ENCODE peak calls at places on chromosomes 13 and 19, in seven cellular contexts. N is NCI-H2029 treated with DMSO at 0.1 percent for 48 hours; V is LoVo; Y is stimulated activated CD4-positive, alpha-beta T cell treated with anti-CD3 and anti-CD28 coated beads, Interleukin-15, amount 100 ng/mL, for 24 hours; W is sciatic nerve; L is memory B cell; X is iris pigment epithelial cell. A is an unnamed sample.

GRCh38 chr19:18432275-18433038 is 5.5 kb downstream of the ISYNA1 start:
- DNase-seq in Y (no peak), V (no peak), X (no peak), W (no peak), L (no peak), N (no peak), A (no peak)

GRCh38 chr19:47542030-47542475 is 27.2 kb upstream of the NAPA start:
- DNase-seq in V (no peak), Y (no peak), L (no peak), N (no peak), W (no peak), X (peak), A (peak)

GRCh38 chr13:102294407-102295018 is 107.3 kb downstream of the FGF14 start:
- DNase-seq in W (no peak), N (no peak), X (no peak), L (no peak), V (no peak), Y (no peak), A (no peak)

GRCh38 chr13:20121154-20121515 is 39.7 kb downstream of the GJA3 start:
- DNase-seq in W (no peak), N (no peak), L (no peak), Y (no peak), V (peak), X (no peak), A (no peak)

GRCh38 chr13:29847501-29847983 is 2.9 kb downstream of the UBL3 start:
- DNase-seq in L (no peak), V (no peak), X (peak), Y (no peak), W (no peak), N (no peak), A (peak)

GRCh38 chr19:40716031-40716654 is 543 bp downstream of the COQ8B start:
- DNase-seq in W (no peak), X (peak), V (peak), N (no peak), Y (peak), L (no peak), A (peak)

GRCh38 chr13:114018461-114019055 is 44.7 kb upstream of the C13orf46 start:
- DNase-seq in W (no peak), N (no peak), V (no peak), Y (no peak), L (no peak), X (no peak), A (no peak)

GRCh38 chr13:111177081-111177711 is 62.1 kb downstream of the ARHGEF7 start:
- DNase-seq in W (peak), L (no peak), N (peak), X (peak), V (no peak), Y (peak), A (peak)

GRCh38 chr13:110607675-110608224 is 7.6 kb upstream of the NAXD start:
- DNase-seq in Y (no peak), V (no peak), W (no peak), L (no peak), X (peak), N (no peak), A (no peak)

GRCh38 chr13:104962411-104962810 is 1573.1 kb downstream of the EFNB2 start:
- DNase-seq in Y (no peak), N (no peak), V (no peak), L (no peak), X (no peak), W (no peak), A (no peak)

GRCh38 chr13:23146811-23147245 is 34.0 kb upstream of the SGCG start:
- DNase-seq in Y (no peak), N (no peak), L (no peak), X (no peak), V (no peak), W (no peak), A (no peak)

GRCh38 chr13:22080832-22081231 is 410.0 kb downstream of the FGF9 start:
- DNase-seq in Y (no peak), N (peak), V (no peak), L (no peak), X (no peak), W (no peak), A (no peak)

GRCh38 chr19:6765738-6766356 is 1.4 kb downstream of the SH2D3A start:
- DNase-seq in L (no peak), W (no peak), X (no peak), N (peak), Y (no peak), V (peak), A (no peak)

GRCh38 chr13:24135674-24136300 is 24.7 kb upstream of the SPATA13 start:
- DNase-seq in N (no peak), X (peak), Y (no peak), V (no peak), L (no peak), W (no peak), A (peak)

GRCh38 chr13:34357435-34358232 is 539.7 kb downstream of the RFC3 start:
- DNase-seq in X (peak), L (no peak), N (no peak), W (no peak), Y (no peak), V (no peak), A (peak)

GRCh38 chr19:36032251-36033104 is at the start of gene CLIP3:
- DNase-seq in W (peak), N (peak), V (no peak), X (peak), L (no peak), Y (peak), A (peak)

GRCh38 chr19:46849610-46850009 is 1.0 kb downstream of the AP2S1 start:
- DNase-seq in Y (no peak), N (no peak), L (no peak), V (no peak), X (no peak), W (no peak), A (no peak)

GRCh38 chr19:34350161-34350561 is 14.8 kb upstream of the GPI start:
- DNase-seq in W (no peak), X (no peak), L (no peak), Y (peak), V (no peak), N (no peak), A (peak)

GRCh38 chr19:34925278-34925855 is 1.3 kb upstream of the ZNF30 start:
- DNase-seq in N (no peak), W (no peak), Y (no peak), L (no peak), X (no peak), V (no peak), A (no peak)

GRCh38 chr13:113066746-113067145 is 38.8 kb upstream of the F7 start:
- DNase-seq in N (no peak), W (no peak), X (no peak), V (no peak), Y (no peak), L (no peak), A (no peak)

GRCh38 chr13:44373601-44374347 is at the start of gene SERP2:
- DNase-seq in V (no peak), Y (peak), X (no peak), L (no peak), N (no peak), W (peak), A (peak)

GRCh38 chr19:49497047-49497789 is 984 bp downstream of the RPS11 start:
- DNase-seq in X (peak), W (peak), V (peak), N (no peak), Y (peak), L (peak), A (peak)

GRCh38 chr19:7926021-7926726 is at the start of gene CTXN1:
- DNase-seq in Y (peak), W (peak), L (peak), V (peak), N (no peak), X (peak), A (peak)

GRCh38 chr19:44752816-44753618 is 4.5 kb downstream of the BCL3 start:
- DNase-seq in V (no peak), W (peak), Y (peak), X (peak), N (peak), L (peak), A (peak)

GRCh38 chr19:42110658-42111057 is 21.6 kb downstream of the POU2F2 start:
- DNase-seq in Y (no peak), N (no peak), W (no peak), X (no peak), V (no peak), L (no peak), A (no peak)

GRCh38 chr13:37608750-37609339 is 10.3 kb upstream of the POSTN start:
- DNase-seq in Y (no peak), V (no peak), X (no peak), W (no peak), N (no peak), L (no peak), A (peak)

GRCh38 chr19:10230155-10230903 is 802 bp downstream of the S1PR2 start:
- DNase-seq in N (no peak), L (peak), W (peak), V (peak), X (peak), Y (peak), A (no peak)

GRCh38 chr19:39341122-39341719 is 1.0 kb upstream of the SAMD4B start:
- DNase-seq in W (peak), V (peak), X (peak), Y (peak), N (no peak), L (no peak), A (no peak)

GRCh38 chr19:49391581-49392399 is 3.7 kb downstream of the KASH5 start:
- DNase-seq in N (peak), L (peak), W (peak), V (peak), X (peak), Y (peak), A (peak)

GRCh38 chr19:13861714-13862531 is 15.0 kb upstream of the NANOS3 start:
- DNase-seq in L (peak), Y (peak), X (peak), W (peak), V (peak), N (peak), A (peak)

GRCh38 chr19:46955114-46955812 is 64.4 kb upstream of the NPAS1 start:
- DNase-seq in X (peak), W (no peak), N (no peak), Y (peak), V (no peak), L (peak), A (peak)

GRCh38 chr13:80217614-80218456 is 123.1 kb downstream of the SPRY2 start:
- DNase-seq in X (peak), N (no peak), V (no peak), L (no peak), W (no peak), Y (no peak), A (no peak)

GRCh38 chr19:51460164-51460992 is 2.1 kb upstream of the SIGLEC8 start:
- DNase-seq in X (peak), W (peak), V (no peak), Y (no peak), N (no peak), L (no peak), A (peak)

GRCh38 chr19:46385636-46386035 is 27.7 kb downstream of the CCDC8 start:
- DNase-seq in W (no peak), X (no peak), N (no peak), Y (no peak), V (no peak), L (no peak), A (no peak)

GRCh38 chr13:65011403-65011802 is 2218.7 kb downstream of the PCDH9 start:
- DNase-seq in V (no peak), L (no peak), Y (no peak), W (no peak), N (no peak), X (no peak), A (no peak)

GRCh38 chr19:9528757-9529336 is 9.6 kb downstream of the ZNF426 start:
- DNase-seq in X (peak), Y (no peak), V (no peak), N (no peak), W (no peak), L (no peak), A (peak)

GRCh38 chr13:110723598-110723997 is 10.1 kb downstream of the ING1 start:
- DNase-seq in N (no peak), L (no peak), W (no peak), Y (no peak), X (no peak), V (no peak), A (no peak)

GRCh38 chr13:29507356-29507755 is 88.1 kb downstream of the SLC7A1 start:
- DNase-seq in L (no peak), W (no peak), V (no peak), N (no peak), X (no peak), Y (no peak), A (peak)

GRCh38 chr13:39886336-39886735 is 230.9 kb downstream of the COG6 start:
- DNase-seq in Y (no peak), X (no peak), V (no peak), L (no peak), W (no peak), N (no peak), A (peak)

GRCh38 chr19:52659013-52659412 is 20.9 kb upstream of the ZNF83 start:
- DNase-seq in V (no peak), N (no peak), L (no peak), W (no peak), X (no peak), Y (no peak), A (no peak)

A was measured in fibroblast of mammary gland.